ENCODE peak calls at places on chromosomes 2 and 18, in nine cellular contexts. T is B cell, I is colonic mucosa, E is Right ventricle myocardium superior, X is cardiac muscle cell, C is psoas muscle, Y is kidney epithelial cell, P is T1000, M is neuronal stem cell. N is an unnamed sample.

GRCh38 chr18:54850598-54850997 is 22.3 kb downstream of the RAB27B start:
- DNase-seq in T (no peak), I (no peak), E (no peak), X (no peak), C (no peak), Y (no peak), P (no peak), M (no peak), N (no peak)

GRCh38 chr2:24749069-24749691 is 44.0 kb downstream of the PTRHD1 start:
- DNase-seq in T (no peak), I (no peak), E (no peak), X (no peak), C (no peak), Y (no peak), P (no peak), M (no peak), N (no peak)

GRCh38 chr2:84911135-84911678 is 5.8 kb downstream of the TMSB10 start:
- DNase-seq in T (no peak), I (no peak), E (no peak), X (no peak), C (no peak), Y (no peak), P (no peak), M (no peak), N (no peak)

GRCh38 chr2:83282067-83282795 is 1176.8 kb downstream of the SUCLG1 start:
- DNase-seq in T (no peak), I (no peak), E (no peak), X (no peak), C (no peak), Y (no peak), P (no peak), M (no peak), N (no peak)

GRCh38 chr2:150465703-150466569 is 21.5 kb downstream of the RND3 start:
- DNase-seq in T (no peak), I (no peak), E (no peak), X (no peak), C (no peak), Y (no peak), P (no peak), M (no peak), N (no peak)

GRCh38 chr2:160491922-160492371 is 1.7 kb downstream of the RBMS1 start:
- DNase-seq in T (no peak), I (no peak), E (no peak), X (peak), C (no peak), Y (peak), P (no peak), M (no peak), N (no peak)

GRCh38 chr2:217707116-217707742 is 295.6 kb downstream of the TNS1 start:
- DNase-seq in T (no peak), I (no peak), E (no peak), X (no peak), C (peak), Y (no peak), P (no peak), M (no peak), N (no peak)

GRCh38 chr18:50719471-50719987 is 100.3 kb downstream of the MRO start:
- DNase-seq in T (no peak), I (no peak), E (no peak), X (no peak), C (no peak), Y (no peak), P (no peak), M (no peak), N (no peak)

GRCh38 chr2:187299122-187299906 is 148.7 kb downstream of the CALCRL start:
- DNase-seq in T (no peak), I (no peak), E (no peak), X (peak), C (no peak), Y (no peak), P (no peak), M (no peak), N (peak)

GRCh38 chr18:38909972-38910371 is 1344.4 kb upstream of the CELF4 start:
- DNase-seq in T (no peak), I (no peak), E (no peak), X (no peak), C (no peak), Y (no peak), P (no peak), M (no peak), N (no peak)

GRCh38 chr2:38421274-38422056 is 44.4 kb upstream of the ATL2 start:
- DNase-seq in T (no peak), I (no peak), E (no peak), X (no peak), C (no peak), Y (peak), P (no peak), M (no peak), N (no peak)

GRCh38 chr2:196987654-196988364 is 61.3 kb upstream of the PGAP1 start:
- DNase-seq in T (no peak), I (no peak), E (no peak), X (peak), C (no peak), Y (peak), P (no peak), M (no peak), N (peak)

GRCh38 chr2:219497495-219498279 is 1.0 kb upstream of the GMPPA start:
- DNase-seq in T (peak), I (peak), E (peak), X (peak), C (peak), Y (no peak), P (peak), M (no peak), N (peak)

GRCh38 chr2:219469186-219469724 is 29.4 kb upstream of the GMPPA start:
- DNase-seq in T (no peak), I (no peak), E (no peak), X (peak), C (no peak), Y (no peak), P (peak), M (no peak), N (no peak)

GRCh38 chr2:206158563-206159345 is 490 bp downstream of the NDUFS1 start:
- DNase-seq in T (no peak), I (no peak), E (no peak), X (peak), C (no peak), Y (no peak), P (no peak), M (no peak), N (peak)

GRCh38 chr18:61546598-61546997 is 213.4 kb downstream of the CDH20 start:
- DNase-seq in T (no peak), I (no peak), E (no peak), X (peak), C (no peak), Y (no peak), P (no peak), M (no peak), N (no peak)

GRCh38 chr2:12106440-12107080 is 360.1 kb downstream of the LPIN1 start:
- DNase-seq in T (no peak), I (peak), E (peak), X (peak), C (peak), Y (peak), P (peak), M (no peak), N (no peak)

GRCh38 chr2:21194147-21194546 is 70.4 kb downstream of the TDRD15 start:
- DNase-seq in T (no peak), I (no peak), E (no peak), X (no peak), C (no peak), Y (no peak), P (no peak), M (no peak), N (no peak)

GRCh38 chr2:191950132-191950885 is 103.4 kb upstream of the CAVIN2 start:
- DNase-seq in T (no peak), I (no peak), E (no peak), X (peak), C (no peak), Y (peak), P (no peak), M (no peak), N (no peak)

GRCh38 chr18:28511421-28511821 is 334.5 kb upstream of the CDH2 start:
- DNase-seq in T (no peak), I (no peak), E (no peak), X (peak), C (no peak), Y (no peak), P (no peak), M (no peak), N (no peak)

GRCh38 chr2:207352978-207353377 is 176.8 kb upstream of the CREB1 start:
- DNase-seq in T (peak), I (no peak), E (no peak), X (peak), C (no peak), Y (no peak), P (no peak), M (no peak), N (no peak)

GRCh38 chr2:47155091-47155876 is at the start of gene STPG4:
- DNase-seq in T (no peak), I (no peak), E (no peak), X (no peak), C (no peak), Y (no peak), P (no peak), M (no peak), N (no peak)

GRCh38 chr2:202109737-202110184 is 36.7 kb downstream of the KIAA2012 start:
- DNase-seq in T (no peak), I (peak), E (peak), X (peak), C (peak), Y (no peak), P (peak), M (no peak), N (peak)

GRCh38 chr2:47269316-47270232 is 114.5 kb upstream of the STPG4 start:
- DNase-seq in T (no peak), I (peak), E (no peak), X (peak), C (peak), Y (peak), P (peak), M (no peak), N (no peak)

GRCh38 chr2:177239934-177240600 is 24.5 kb downstream of the NFE2L2 start:
- DNase-seq in T (peak), I (peak), E (no peak), X (peak), C (no peak), Y (no peak), P (no peak), M (no peak), N (no peak)

GRCh38 chr2:48345176-48345575 is 184.8 kb upstream of the STON1 start:
- DNase-seq in T (no peak), I (no peak), E (no peak), X (peak), C (no peak), Y (no peak), P (no peak), M (no peak), N (no peak)

GRCh38 chr2:61471905-61472805 is 1.3 kb upstream of the USP34 start:
- DNase-seq in T (peak), I (peak), E (no peak), X (peak), C (no peak), Y (no peak), P (no peak), M (no peak), N (no peak)

GRCh38 chr2:218259099-218259921 is 1.5 kb upstream of the GPBAR1 start:
- DNase-seq in T (no peak), I (no peak), E (peak), X (peak), C (peak), Y (no peak), P (no peak), M (no peak), N (no peak)

GRCh38 chr2:71604709-71605085 is 151.3 kb downstream of the DYSF start:
- DNase-seq in T (no peak), I (no peak), E (no peak), X (no peak), C (no peak), Y (no peak), P (no peak), M (no peak), N (no peak)

GRCh38 chr2:236795176-236795860 is 225.7 kb downstream of the ACKR3 start:
- DNase-seq in T (no peak), I (no peak), E (no peak), X (no peak), C (no peak), Y (no peak), P (no peak), M (no peak), N (no peak)

GRCh38 chr2:25494626-25495025 is 152.9 kb upstream of the DNMT3A start:
- DNase-seq in T (no peak), I (no peak), E (no peak), X (peak), C (no peak), Y (no peak), P (no peak), M (no peak), N (no peak)

GRCh38 chr2:134855709-134856108 is 17.3 kb downstream of the ACMSD start:
- DNase-seq in T (no peak), I (no peak), E (no peak), X (no peak), C (no peak), Y (no peak), P (no peak), M (no peak), N (no peak)

GRCh38 chr2:98479959-98480524 is 35.4 kb downstream of the INPP4A start:
- DNase-seq in T (no peak), I (no peak), E (peak), X (peak), C (peak), Y (no peak), P (peak), M (no peak), N (no peak)

N was measured in HEK293T.